ENCODE peak calls at places on chromosomes 16 and 17, in eight cellular contexts. D is tibial nerve, F is K562, C is ovary, I is A549, Y is transverse colon, A is sigmoid colon, H is HepG2. Z is an unnamed sample.

GRCh38 chr17:77409282-77410161 is 268.8 kb downstream of the SEC14L1 start:
- DNase-seq in D (no peak), F (no peak), C (peak; percentile 70), I (no peak), Y (peak; percentile 69), A (peak; percentile 97), H (no peak), Z (peak; percentile 77)

GRCh38 chr17:9457005-9457404 is 118.6 kb downstream of the STX8 start:
- DNase-seq in D (no peak), F (no peak), C (no peak), I (no peak), Y (no peak), A (no peak), H (no peak), Z (no peak)

GRCh38 chr16:3112058-3112880 is at the start of gene ZNF205:
- DNase-seq in D (peak; percentile 67), F (peak; percentile 90), C (peak; percentile 80), I (peak; percentile 85), Y (peak; percentile 85), A (peak; percentile 87), H (peak; percentile 70), Z (peak; percentile 79)

GRCh38 chr16:49631521-49632041 is 224.3 kb downstream of the ZNF423 start:
- DNase-seq in D (no peak), F (no peak), C (peak; percentile 20), I (no peak), Y (no peak), A (no peak), H (no peak), Z (no peak)

GRCh38 chr16:78184554-78185183 is 85.2 kb downstream of the WWOX start:
- DNase-seq in D (no peak), F (no peak), C (no peak), I (peak; percentile 26), Y (no peak), A (no peak), H (peak; percentile 68), Z (no peak)

GRCh38 chr17:59361916-59362810 is 30.7 kb downstream of the YPEL2 start:
- DNase-seq in D (no peak), F (no peak), C (no peak), I (no peak), Y (no peak), A (peak; percentile 58), H (no peak), Z (no peak)

GRCh38 chr17:68707032-68707431 is 105.9 kb upstream of the FAM20A start:
- DNase-seq in D (no peak), F (no peak), C (no peak), I (no peak), Y (no peak), A (no peak), H (no peak), Z (no peak)

GRCh38 chr17:50682441-50682840 is 25.3 kb downstream of the ANKRD40 start:
- DNase-seq in D (no peak), F (no peak), C (no peak), I (no peak), Y (no peak), A (no peak), H (no peak), Z (no peak)

GRCh38 chr17:1074886-1075665 is 78.1 kb downstream of the TIMM22 start:
- DNase-seq in D (no peak), F (no peak), C (no peak), I (no peak), Y (no peak), A (no peak), H (no peak), Z (no peak)

GRCh38 chr17:27609606-27610303 is 21.2 kb upstream of the LGALS9 start:
- DNase-seq in D (no peak), F (no peak), C (no peak), I (peak; percentile 53), Y (peak; percentile 69), A (no peak), H (peak; percentile 45), Z (peak; percentile 74)

GRCh38 chr17:41058741-41059140 is 1.2 kb downstream of the KRTAP2-3 start:
- DNase-seq in D (no peak), F (no peak), C (no peak), I (peak; percentile 31), Y (no peak), A (no peak), H (peak; percentile 48), Z (no peak)

GRCh38 chr16:27402964-27403600 is 1.1 kb downstream of the IL21R start:
- DNase-seq in D (no peak), F (no peak), C (no peak), I (no peak), Y (no peak), A (no peak), H (no peak), Z (no peak)

GRCh38 chr16:56609463-56609921 is 1.1 kb downstream of the MT2A start:
- DNase-seq in D (peak; percentile 84), F (no peak), C (peak; percentile 71), I (peak; percentile 53), Y (peak; percentile 86), A (peak; percentile 89), H (peak; percentile 75), Z (peak; percentile 81)

GRCh38 chr17:76866774-76867577 is 1.2 kb upstream of the MGAT5B start:
- DNase-seq in D (no peak), F (no peak), C (no peak), I (no peak), Y (no peak), A (no peak), H (no peak), Z (no peak)

GRCh38 chr17:78476973-78477372 is 98.5 kb downstream of the PGS1 start:
- DNase-seq in D (no peak), F (no peak), C (no peak), I (peak; percentile 39), Y (no peak), A (no peak), H (peak; percentile 67), Z (no peak)

GRCh38 chr17:5667871-5668270 is 83.6 kb upstream of the NLRP1 start:
- DNase-seq in D (no peak), F (no peak), C (no peak), I (peak; percentile 31), Y (no peak), A (no peak), H (peak; percentile 16), Z (no peak)

GRCh38 chr17:3682033-3682432 is 13.4 kb downstream of the EMC6 start:
- DNase-seq in D (no peak), F (no peak), C (no peak), I (no peak), Y (no peak), A (no peak), H (no peak), Z (no peak)

GRCh38 chr16:58589311-58589890 is 40.2 kb downstream of the CNOT1 start:
- DNase-seq in D (no peak), F (no peak), C (no peak), I (no peak), Y (no peak), A (no peak), H (no peak), Z (no peak)

GRCh38 chr17:20091161-20092029 is 82.2 kb downstream of the SPECC1 start:
- DNase-seq in D (peak; percentile 63), F (no peak), C (peak; percentile 50), I (no peak), Y (no peak), A (no peak), H (no peak), Z (no peak)

GRCh38 chr16:27429330-27429871 is 27.4 kb downstream of the IL21R start:
- DNase-seq in D (no peak), F (no peak), C (no peak), I (no peak), Y (no peak), A (peak; percentile 14), H (no peak), Z (no peak)

GRCh38 chr16:59259074-59259963 is 525.2 kb upstream of the GOT2 start:
- DNase-seq in D (no peak), F (no peak), C (no peak), I (no peak), Y (no peak), A (no peak), H (no peak), Z (no peak)

GRCh38 chr16:50036426-50036825 is 11.4 kb downstream of the CNEP1R1 start:
- DNase-seq in D (no peak), F (no peak), C (no peak), I (no peak), Y (no peak), A (no peak), H (no peak), Z (no peak)

GRCh38 chr16:58503863-58504688 is 4.1 kb downstream of the NDRG4 start:
- DNase-seq in D (no peak), F (no peak), C (no peak), I (no peak), Y (no peak), A (peak; percentile 54), H (no peak), Z (no peak)

GRCh38 chr17:81143717-81144422 is 21.4 kb upstream of the PVALEF start:
- DNase-seq in D (no peak), F (no peak), C (no peak), I (no peak), Y (no peak), A (no peak), H (no peak), Z (no peak)
- H3K4me1 ChIP-seq in D (peaks cover 4% of the 10 kb centered on the region), F (peaks cover 9% of the 10 kb centered on the region), C (peaks cover 3% of the 10 kb centered on the region), I (peaks cover 10% of the 10 kb centered on the region), Y (peaks cover 7% of the 10 kb centered on the region), A (peaks cover 9% of the 10 kb centered on the region), H (peaks cover 31% of the 10 kb centered on the region), Z (peaks cover 12% of the 10 kb centered on the region)

GRCh38 chr16:68778551-68779231 is 41.6 kb downstream of the CDH1 start:
- DNase-seq in D (no peak), F (no peak), C (no peak), I (no peak), Y (peak; percentile 32), A (no peak), H (no peak), Z (peak; percentile 73)
- TF ChIP-seq CTCF in D (no peak), F (no peak), C (no peak), I (no peak), Y (no peak), A (no peak), H (no peak), Z (no peak)

GRCh38 chr17:70644093-70644492 is 474.8 kb downstream of the KCNJ2 start:
- DNase-seq in D (no peak), F (no peak), C (no peak), I (no peak), Y (no peak), A (no peak), H (no peak), Z (no peak)
- TF ChIP-seq EP300 in D (no peak), F (no peak), C (no peak), I (no peak), Y (no peak), A (no peak), H (no peak), Z (no peak)

GRCh38 chr17:82862191-82862590 is 22.4 kb upstream of the ZNF750 start:
- DNase-seq in D (no peak), F (no peak), C (no peak), I (no peak), Y (no peak), A (no peak), H (no peak), Z (no peak)

GRCh38 chr17:82859431-82860403 is 19.9 kb upstream of the ZNF750 start:
- DNase-seq in D (no peak), F (peak; percentile 51), C (no peak), I (peak; percentile 35), Y (no peak), A (no peak), H (peak; percentile 27), Z (no peak)

GRCh38 chr17:82862758-82863645 is 23.2 kb upstream of the ZNF750 start:
- DNase-seq in D (no peak), F (peak; percentile 48), C (no peak), I (no peak), Y (no peak), A (no peak), H (no peak), Z (no peak)

GRCh38 chr17:82860606-82861392 is 21.0 kb upstream of the ZNF750 start:
- DNase-seq in D (no peak), F (no peak), C (no peak), I (no peak), Y (no peak), A (no peak), H (no peak), Z (no peak)

GRCh38 chr17:82861393-82861775 is 21.6 kb upstream of the ZNF750 start:
- DNase-seq in D (no peak), F (no peak), C (no peak), I (no peak), Y (no peak), A (no peak), H (no peak), Z (no peak)
- H3K4me1 ChIP-seq in D (peaks cover 35% of the 10 kb centered on the region), F (peaks cover 39% of the 10 kb centered on the region), C (peaks cover 4% of the 10 kb centered on the region), I (peaks cover 16% of the 10 kb centered on the region), Y (peaks cover 22% of the 10 kb centered on the region), A (peaks cover 16% of the 10 kb centered on the region), H (peaks cover 17% of the 10 kb centered on the region), Z (peaks cover 25% of the 10 kb centered on the region)